ENCODE peak calls at places on chromosome 2, in nine cellular contexts. I is AG10803, M is lower lobe of right lung, O is fibroblast of lung, Z is suprapubic skin, T is transverse colon, K is IMR-90, L is RWPE1, E is mammary epithelial cell. F is an unnamed sample.
A peak's percentile ranks its signal among the peaks of the same experiment; 100 is the strongest.

GRCh38 chr2:233208382-233209116 is 42.9 kb upstream of the ATG16L1 start:
- DNase-seq in O (no peak), L (peak; percentile 36), T (no peak), E (peak; percentile 27), M (no peak), Z (no peak), K (no peak), I (no peak), F (peak; percentile 37)

GRCh38 chr2:160581035-160581434 is 87.4 kb upstream of the RBMS1 start:
- DNase-seq in T (no peak), Z (no peak), O (no peak), L (no peak), I (peak; percentile 25), M (no peak), K (peak; percentile 56), E (peak; percentile 65), F (no peak)

GRCh38 chr2:208609166-208609804 is 202.7 kb downstream of the PTH2R start:
- DNase-seq in Z (no peak), E (no peak), K (no peak), O (no peak), T (no peak), M (no peak), L (no peak), I (no peak), F (no peak)

GRCh38 chr2:202705446-202706020 is 70.8 kb downstream of the FAM117B start:
- DNase-seq in E (no peak), K (no peak), I (no peak), Z (no peak), O (no peak), T (no peak), L (no peak), M (no peak), F (no peak)

GRCh38 chr2:222613715-222614331 is 42.1 kb downstream of the FARSB start:
- DNase-seq in E (peak; percentile 14), K (peak; percentile 66), L (peak; percentile 56), I (peak; percentile 60), M (no peak), O (peak; percentile 78), Z (no peak), T (no peak), F (peak; percentile 73)

GRCh38 chr2:239564587-239564986 is 163.8 kb upstream of the HDAC4 start:
- DNase-seq in L (no peak), Z (peak; percentile 26), E (no peak), O (no peak), M (no peak), I (no peak), T (no peak), K (no peak), F (no peak)

GRCh38 chr2:1974391-1974790 is 230.1 kb upstream of the PXDN start:
- DNase-seq in T (no peak), I (peak; percentile 37), O (no peak), M (no peak), K (no peak), E (no peak), Z (no peak), L (no peak), F (no peak)

GRCh38 chr2:195270466-195270865 is 386.6 kb upstream of the SLC39A10 start:
- DNase-seq in E (no peak), O (no peak), M (no peak), T (no peak), K (no peak), L (no peak), I (no peak), Z (no peak), F (no peak)

GRCh38 chr2:168708099-168708498 is 94.3 kb upstream of the NOSTRIN start:
- DNase-seq in M (no peak), T (no peak), O (no peak), E (no peak), L (no peak), K (no peak), Z (no peak), I (no peak), F (no peak)

GRCh38 chr2:33085646-33086045 is 138.9 kb downstream of the LTBP1 start:
- DNase-seq in O (peak; percentile 93), Z (no peak), I (peak; percentile 67), L (no peak), E (no peak), T (no peak), M (no peak), K (no peak), F (no peak)

GRCh38 chr2:100292022-100292580 is 30.2 kb downstream of the LONRF2 start:
- DNase-seq in M (peak; percentile 72), T (no peak), Z (no peak), L (peak; percentile 74), E (peak; percentile 95), I (peak; percentile 65), O (peak; percentile 66), K (peak; percentile 96), F (no peak)

GRCh38 chr2:127893033-127893432 is 7.3 kb upstream of the AMMECR1L start:
- DNase-seq in I (no peak), K (no peak), L (no peak), Z (no peak), T (no peak), M (no peak), E (no peak), O (no peak), F (no peak)

GRCh38 chr2:208985644-208986043 is 438.2 kb upstream of the MAP2 start:
- DNase-seq in Z (no peak), I (no peak), T (no peak), K (no peak), L (no peak), E (no peak), M (no peak), O (no peak), F (no peak)

GRCh38 chr2:33208400-33208799 is 261.6 kb downstream of the LTBP1 start:
- DNase-seq in E (no peak), O (no peak), L (no peak), M (no peak), T (no peak), Z (no peak), K (no peak), I (no peak), F (no peak)

GRCh38 chr2:242020196-242021004 is 150.9 kb downstream of the RTP5 start:
- DNase-seq in T (peak; percentile 30), Z (no peak), O (peak; percentile 19), I (peak; percentile 27), M (peak; percentile 45), L (no peak), K (no peak), E (no peak), F (no peak)
- TF ChIP-seq CTCF in T (no peak), Z (no peak), O (no peak), I (peak; percentile 30), M (no peak), L (no peak), K (no peak), E (no peak), F (no peak)

GRCh38 chr2:109663721-109664120 is 49.6 kb downstream of the SOWAHC start:
- DNase-seq in L (peak; percentile 61), O (peak; percentile 79), I (peak; percentile 89), E (peak; percentile 90), Z (no peak), K (peak; percentile 28), M (no peak), T (no peak), F (no peak)

GRCh38 chr2:109660046-109660860 is 46.1 kb downstream of the SOWAHC start:
- DNase-seq in M (no peak), K (no peak), O (no peak), L (no peak), E (no peak), I (no peak), Z (peak; percentile 26), T (no peak), F (no peak)

GRCh38 chr2:109659356-109660045 is 45.3 kb downstream of the SOWAHC start:
- DNase-seq in E (no peak), O (no peak), Z (peak; percentile 46), L (no peak), T (no peak), M (no peak), K (no peak), I (no peak), F (no peak)

GRCh38 chr2:109666466-109666865 is 52.3 kb downstream of the SOWAHC start:
- DNase-seq in K (no peak), I (no peak), T (no peak), Z (no peak), L (no peak), M (no peak), O (no peak), E (no peak), F (no peak)

GRCh38 chr2:109662889-109663288 is 48.7 kb downstream of the SOWAHC start:
- DNase-seq in I (no peak), L (no peak), Z (peak; percentile 4), T (no peak), O (no peak), E (peak; percentile 29), M (no peak), K (no peak), F (no peak)
- TF ChIP-seq CTCF in I (no peak), L (no peak), Z (no peak), T (peak; percentile 36), O (no peak), E (peak; percentile 44), M (peak; percentile 26), K (no peak), F (no peak)

DNA sequence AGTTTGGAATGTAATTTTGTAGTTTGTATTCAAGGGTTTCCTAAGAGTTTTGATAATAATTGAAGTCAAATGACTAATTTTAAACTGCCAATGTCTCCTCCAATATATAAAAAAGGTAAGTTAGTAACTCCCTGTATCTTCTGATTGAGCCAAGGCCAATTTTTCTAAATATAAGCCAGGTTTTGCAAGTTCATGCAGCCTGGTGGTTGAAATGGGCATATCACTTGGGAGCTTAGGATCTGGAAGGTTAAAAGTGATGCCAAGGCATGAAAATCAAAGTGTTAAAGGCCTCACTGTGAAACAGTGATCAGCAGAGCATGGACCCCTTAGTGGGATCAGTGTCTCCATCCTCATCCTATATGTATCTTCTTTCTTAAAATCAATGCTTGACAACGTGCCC is 60.5 kb downstream of the MERTK start:
- DNase-seq in M (no peak), E (no peak), L (no peak), O (no peak), T (no peak), K (no peak), I (no peak), Z (no peak), F (no peak)
- TF ChIP-seq CTCF in M (no peak), E (no peak), L (no peak), O (peak; percentile 19), T (no peak), K (peak; percentile 5), I (peak; percentile 8), Z (peak; percentile 21), F (no peak)

DNA sequence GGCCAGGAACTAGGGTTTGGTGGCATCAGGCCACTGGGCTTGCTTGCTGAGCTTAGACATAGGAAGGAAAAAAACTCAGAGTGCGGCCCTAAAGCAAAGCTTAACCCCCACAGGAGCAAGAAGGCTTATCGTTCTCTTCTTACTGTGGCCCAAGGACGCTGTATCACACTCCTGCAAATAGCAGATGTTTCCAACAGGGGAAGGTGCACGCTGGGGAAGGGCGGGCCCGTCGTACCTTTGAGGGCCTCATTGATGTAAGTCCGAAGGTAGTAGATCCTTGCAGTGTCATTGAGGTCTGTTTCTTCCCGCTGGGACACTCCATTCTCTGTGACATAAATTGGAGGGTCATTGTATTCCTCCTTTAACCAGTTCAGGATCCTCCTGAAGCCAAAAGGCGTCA is 46.6 kb downstream of the LCT start:
- DNase-seq in T (no peak), E (no peak), K (no peak), O (no peak), I (no peak), Z (no peak), L (no peak), M (no peak), F (no peak)
- TF ChIP-seq CTCF in T (no peak), E (no peak), K (no peak), O (no peak), I (no peak), Z (no peak), L (no peak), M (no peak), F (no peak)